ENCODE peak calls at places on chromosomes 1 and 21, in nine cellular contexts. D, T, U, Q, X, E, A, S and O are unnamed samples.

GRCh38 chr21:45253180-45253579 is 34.5 kb downstream of the POFUT2 start:
- DNase-seq in D (no peak), T (peak; percentile 44), U (no peak), Q (no peak), X (no peak), E (no peak), A (no peak), S (no peak), O (no peak)

GRCh38 chr1:212666116-212666775 is 33.4 kb downstream of the BATF3 start:
- DNase-seq in D (no peak), T (no peak), U (no peak), Q (no peak), X (no peak), E (no peak), A (no peak), S (no peak), O (no peak)

GRCh38 chr1:185567006-185567405 is 167.2 kb upstream of the HMCN1 start:
- DNase-seq in D (no peak), T (peak; percentile 44), U (no peak), Q (peak; percentile 51), X (peak; percentile 40), E (peak; percentile 25), A (peak; percentile 28), S (no peak), O (peak; percentile 28)

GRCh38 chr1:8351693-8352470 is 34.0 kb downstream of the SLC45A1 start:
- DNase-seq in D (peak; percentile 53), T (peak; percentile 23), U (peak; percentile 79), Q (peak; percentile 86), X (no peak), E (no peak), A (peak; percentile 18), S (peak; percentile 79), O (peak; percentile 40)

GRCh38 chr1:159009704-159010361 is at the start of gene IFI16:
- DNase-seq in D (no peak), T (peak; percentile 48), U (no peak), Q (peak; percentile 88), X (peak; percentile 96), E (peak; percentile 34), A (peak; percentile 19), S (peak; percentile 69), O (peak; percentile 58)

GRCh38 chr1:173870252-173871075 is 2.3 kb downstream of the ZBTB37 start:
- DNase-seq in D (no peak), T (no peak), U (no peak), Q (no peak), X (no peak), E (no peak), A (no peak), S (no peak), O (no peak)

GRCh38 chr1:234774971-234775370 is 165.0 kb upstream of the IRF2BP2 start:
- DNase-seq in D (no peak), T (no peak), U (no peak), Q (no peak), X (peak; percentile 32), E (no peak), A (no peak), S (peak; percentile 67), O (no peak)

GRCh38 chr21:29196021-29196663 is 65.7 kb downstream of the MAP3K7CL start:
- DNase-seq in D (no peak), T (peak; percentile 95), U (no peak), Q (peak; percentile 92), X (peak; percentile 93), E (peak; percentile 39), A (peak; percentile 89), S (peak; percentile 66), O (peak; percentile 76)

GRCh38 chr1:234539666-234540403 is 60.9 kb upstream of the TARBP1 start:
- DNase-seq in D (no peak), T (no peak), U (no peak), Q (no peak), X (no peak), E (no peak), A (no peak), S (peak; percentile 27), O (no peak)

GRCh38 chr1:240998024-240998423 is 359.0 kb downstream of the RGS7 start:
- DNase-seq in D (no peak), T (peak; percentile 81), U (no peak), Q (no peak), X (no peak), E (no peak), A (no peak), S (no peak), O (no peak)

GRCh38 chr1:186155594-186155993 is 219.5 kb downstream of the TPR start:
- DNase-seq in D (no peak), T (peak; percentile 75), U (no peak), Q (peak; percentile 57), X (peak; percentile 61), E (peak; percentile 11), A (peak; percentile 69), S (no peak), O (peak; percentile 43)

GRCh38 chr1:95171270-95172245 is 54.4 kb downstream of the TLCD4 start:
- DNase-seq in D (no peak), T (no peak), U (no peak), Q (no peak), X (no peak), E (no peak), A (no peak), S (no peak), O (no peak)

GRCh38 chr1:220368352-220369265 is 96.4 kb upstream of the RAB3GAP2 start:
- DNase-seq in D (no peak), T (peak; percentile 87), U (no peak), Q (peak; percentile 36), X (peak; percentile 18), E (peak; percentile 67), A (no peak), S (no peak), O (peak; percentile 56)

DNA sequence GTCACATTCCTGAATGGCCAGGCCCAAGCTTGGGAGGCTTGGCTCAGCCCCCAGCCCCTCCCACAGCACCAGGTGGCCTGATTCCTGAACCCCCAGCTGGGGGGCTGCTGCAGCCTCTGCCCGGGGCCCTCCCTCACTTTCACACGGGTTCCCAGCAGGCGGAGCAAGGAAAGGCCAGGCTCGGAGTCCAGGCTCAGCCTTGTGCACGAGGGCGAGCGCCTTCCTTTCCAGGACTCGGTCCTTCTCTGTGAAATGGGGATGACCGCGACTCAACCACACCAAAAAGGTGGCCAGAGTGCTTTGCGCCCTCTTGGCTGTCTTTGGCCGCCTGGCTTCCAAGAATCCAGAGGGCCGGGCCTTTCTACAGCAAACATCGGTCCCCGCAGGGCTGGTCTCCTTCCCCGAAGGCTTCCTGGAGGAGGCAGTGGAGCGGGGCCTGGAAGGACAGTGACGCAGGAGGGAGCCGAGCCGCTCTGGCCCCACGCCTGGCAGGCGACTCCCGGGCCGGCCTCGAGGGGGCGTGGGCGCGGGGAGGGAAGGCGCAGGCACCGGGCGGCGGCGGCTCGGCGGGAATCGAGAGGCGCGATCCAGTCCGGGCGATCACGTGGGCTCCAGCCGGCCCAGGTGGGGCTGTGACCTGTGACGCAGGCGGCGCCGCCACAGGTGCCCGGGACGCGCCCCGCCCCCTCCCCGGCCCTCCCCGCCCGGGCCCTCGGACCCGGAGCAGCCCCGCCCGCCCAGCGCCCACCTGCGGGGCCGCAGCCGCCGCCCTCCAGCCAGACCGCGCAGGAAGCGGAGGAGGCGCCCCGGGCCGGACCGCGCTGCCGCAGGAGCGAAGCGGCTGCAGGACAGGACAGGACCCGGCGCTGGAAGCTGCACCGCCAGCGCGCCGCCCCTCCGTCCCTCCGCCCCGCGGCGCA is at the start of gene ARHGEF16:
- DNase-seq in D (peak; percentile 70), T (peak; percentile 91), U (peak; percentile 72), Q (peak; percentile 81), X (peak; percentile 17), E (peak; percentile 83), A (peak; percentile 67), S (no peak), O (peak; percentile 89)
- TF ChIP-seq CTCF in D (peak; percentile 70), T (peak; percentile 68), U (peak; percentile 51), Q (peak; percentile 73), X (peak; percentile 40), E (peak; percentile 50), A (peak; percentile 37), S (no peak), O (peak; percentile 55)

GRCh38 chr21:31537872-31538576 is 121.5 kb upstream of the SOD1 start:
- DNase-seq in D (peak; percentile 23), T (no peak), U (peak; percentile 34), Q (no peak), X (no peak), E (no peak), A (no peak), S (no peak), O (no peak)
- TF ChIP-seq CTCF in D (peak; percentile 45), T (peak; percentile 47), U (peak; percentile 57), Q (no peak), X (no peak), E (no peak), A (no peak), S (no peak), O (no peak)

DNA sequence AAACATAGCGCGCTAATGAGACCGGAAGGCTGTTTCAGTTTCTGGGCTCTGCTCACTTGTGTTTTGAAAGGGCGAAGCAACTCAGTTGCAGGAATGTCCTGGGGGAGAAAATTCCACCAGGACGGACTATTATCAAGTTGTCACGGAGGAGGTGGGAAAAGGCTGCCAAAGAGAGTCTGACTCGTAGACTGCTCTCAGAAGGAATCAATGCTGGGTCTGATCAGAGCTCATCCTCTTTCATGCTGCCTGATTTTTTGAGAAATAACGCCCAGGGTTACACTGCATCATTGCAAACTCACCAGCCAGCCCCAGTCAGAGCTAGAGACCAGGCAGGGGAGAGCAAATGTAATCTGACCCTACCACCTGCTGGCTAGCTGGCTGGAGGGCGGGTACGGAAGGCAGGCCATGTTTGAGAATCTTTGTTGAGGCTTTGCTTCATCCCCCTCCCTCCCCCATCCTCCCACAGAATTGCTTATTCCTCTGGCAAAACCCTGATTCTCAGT is 36.4 kb upstream of the BCL9 start:
- DNase-seq in D (peak; percentile 41), T (peak; percentile 49), U (peak; percentile 53), Q (no peak), X (peak; percentile 16), E (peak; percentile 50), A (no peak), S (no peak), O (peak; percentile 32)
- TF ChIP-seq CTCF in D (no peak), T (no peak), U (no peak), Q (no peak), X (no peak), E (no peak), A (no peak), S (no peak), O (no peak)

DNA sequence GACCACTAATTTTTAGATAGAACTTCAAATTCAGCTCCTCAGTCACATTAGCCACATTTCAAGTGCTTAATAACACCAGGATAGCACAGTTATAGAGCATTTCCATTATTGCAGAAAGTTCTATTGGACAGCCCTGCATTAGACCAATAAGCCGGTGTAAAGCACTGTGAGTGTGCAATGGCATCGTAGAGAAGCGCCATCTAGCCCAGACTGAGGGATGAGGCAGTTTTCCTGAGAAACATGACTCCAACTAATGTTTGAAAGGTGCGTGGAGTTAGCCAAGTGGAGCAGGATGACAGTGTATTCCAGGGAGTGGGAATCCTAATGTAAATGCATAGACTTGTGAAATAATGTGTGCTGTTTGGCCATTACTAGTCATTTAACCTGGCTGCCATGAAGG is 7.7 kb downstream of the RPE65 start:
- DNase-seq in D (no peak), T (peak; percentile 19), U (no peak), Q (no peak), X (no peak), E (no peak), A (peak; percentile 12), S (no peak), O (no peak)
- TF ChIP-seq CTCF in D (no peak), T (peak; percentile 22), U (no peak), Q (no peak), X (no peak), E (no peak), A (peak; percentile 7), S (no peak), O (no peak)

GRCh38 chr1:86753700-86754099 is 49.3 kb downstream of the SH3GLB1 start:
- DNase-seq in D (no peak), T (peak; percentile 61), U (no peak), Q (peak; percentile 19), X (no peak), E (peak; percentile 27), A (peak; percentile 35), S (no peak), O (no peak)
- TF ChIP-seq CTCF in D (no peak), T (peak; percentile 50), U (no peak), Q (no peak), X (peak; percentile 12), E (peak; percentile 45), A (peak; percentile 12), S (no peak), O (no peak)